ENCODE peak calls at places on chromosomes 11 and 22, in seven cellular contexts. Y, G, H, Z, U, A and M are unnamed samples.

GRCh38 chr11:765025-765801 is 12.1 kb downstream of the GATD1 start:
- DNase-seq in Y (peak), G (no peak), H (no peak), Z (peak), U (peak), A (peak), M (peak)

GRCh38 chr22:18998998-18999397 is 62.9 kb upstream of the PRODH start:
- DNase-seq in Y (peak), G (no peak), H (no peak), Z (no peak), U (no peak), A (no peak), M (no peak)

GRCh38 chr22:17803871-17804270 is 29.6 kb upstream of the BID start:
- DNase-seq in Y (no peak), G (no peak), H (no peak), Z (no peak), U (no peak), A (no peak), M (no peak)

GRCh38 chr11:46308632-46309419 is 31.4 kb downstream of the CREB3L1 start:
- DNase-seq in Y (peak), G (peak), H (no peak), Z (peak), U (peak), A (peak), M (peak)

GRCh38 chr22:35572552-35572951 is 31.9 kb downstream of the RASD2 start:
- DNase-seq in Y (no peak), G (no peak), H (no peak), Z (no peak), U (no peak), A (no peak), M (no peak)

GRCh38 chr11:63945482-63946163 is 6.8 kb downstream of the NAA40 start:
- DNase-seq in Y (peak), G (peak), H (peak), Z (peak), U (peak), A (peak), M (peak)

GRCh38 chr11:71240061-71240690 is 12.2 kb downstream of the SHANK2 start:
- DNase-seq in Y (no peak), G (no peak), H (no peak), Z (no peak), U (no peak), A (no peak), M (no peak)

GRCh38 chr11:45237666-45238348 is 48.3 kb downstream of the SYT13 start:
- DNase-seq in Y (peak), G (no peak), H (no peak), Z (peak), U (no peak), A (no peak), M (no peak)

GRCh38 chr11:14506532-14506931 is 6.9 kb upstream of the COPB1 start:
- DNase-seq in Y (no peak), G (no peak), H (peak), Z (peak), U (no peak), A (no peak), M (peak)

GRCh38 chr11:80297808-80298460 is 857.1 kb upstream of the TENM4 start:
- DNase-seq in Y (no peak), G (no peak), H (peak), Z (peak), U (no peak), A (no peak), M (peak)

GRCh38 chr22:37077802-37078448 is 26.4 kb downstream of the KCTD17 start:
- DNase-seq in Y (peak), G (peak), H (no peak), Z (peak), U (peak), A (peak), M (peak)

GRCh38 chr11:102564110-102564509 is 33.6 kb upstream of the MMP7 start:
- DNase-seq in Y (no peak), G (no peak), H (peak), Z (peak), U (no peak), A (no peak), M (peak)

GRCh38 chr11:13094930-13095687 is 86.0 kb downstream of the RASSF10 start:
- DNase-seq in Y (no peak), G (no peak), H (no peak), Z (no peak), U (no peak), A (no peak), M (no peak)

GRCh38 chr11:61919841-61920631 is 2.7 kb upstream of the RAB3IL1 start:
- DNase-seq in Y (no peak), G (no peak), H (no peak), Z (no peak), U (no peak), A (no peak), M (no peak)

GRCh38 chr11:109853156-109853776 is 239.9 kb upstream of the ZC3H12C start:
- DNase-seq in Y (peak), G (no peak), H (peak), Z (peak), U (no peak), A (no peak), M (peak)

GRCh38 chr22:39478461-39478860 is 21.6 kb downstream of the MGAT3 start:
- DNase-seq in Y (peak), G (no peak), H (no peak), Z (no peak), U (no peak), A (no peak), M (no peak)

GRCh38 chr11:47177229-47177845 is 658 bp upstream of the ARFGAP2 start:
- DNase-seq in Y (peak), G (peak), H (peak), Z (peak), U (peak), A (peak), M (peak)

GRCh38 chr11:62337682-62338181 is 484 bp downstream of the ASRGL1 start:
- DNase-seq in Y (peak), G (no peak), H (no peak), Z (peak), U (peak), A (peak), M (no peak)

GRCh38 chr22:47618180-47618579 is 855.7 kb downstream of the TBC1D22A start:
- DNase-seq in Y (no peak), G (no peak), H (no peak), Z (no peak), U (no peak), A (no peak), M (no peak)

GRCh38 chr22:48354082-48354481 is 1473.6 kb downstream of the BRD1 start:
- DNase-seq in Y (no peak), G (no peak), H (no peak), Z (no peak), U (no peak), A (no peak), M (no peak)

GRCh38 chr11:30479899-30480298 is 106.3 kb downstream of the MPPED2 start:
- DNase-seq in Y (peak), G (no peak), H (no peak), Z (no peak), U (no peak), A (no peak), M (no peak)

GRCh38 chr11:83881428-83881827 is 595.3 kb upstream of the CCDC90B start:
- DNase-seq in Y (no peak), G (no peak), H (no peak), Z (no peak), U (no peak), A (no peak), M (no peak)

GRCh38 chr11:63709336-63709735 is 28.0 kb downstream of the RTN3 start:
- DNase-seq in Y (no peak), G (no peak), H (no peak), Z (peak), U (no peak), A (no peak), M (no peak)

GRCh38 chr22:48228468-48228867 is 1466.0 kb downstream of the TBC1D22A start:
- DNase-seq in Y (no peak), G (no peak), H (no peak), Z (no peak), U (no peak), A (no peak), M (no peak)

GRCh38 chr11:117970400-117971024 is 15.7 kb upstream of the IL10RA start:
- DNase-seq in Y (no peak), G (no peak), H (no peak), Z (no peak), U (no peak), A (peak), M (no peak)

GRCh38 chr11:61739413-61739812 is 13.0 kb upstream of the MYRF start:
- DNase-seq in Y (no peak), G (no peak), H (no peak), Z (no peak), U (no peak), A (no peak), M (no peak)

GRCh38 chr11:1566381-1567051 is 5.6 kb downstream of the DUSP8 start:
- DNase-seq in Y (no peak), G (no peak), H (no peak), Z (no peak), U (no peak), A (no peak), M (no peak)

GRCh38 chr22:37545703-37546435 is 14.4 kb upstream of the CDC42EP1 start:
- DNase-seq in Y (peak), G (peak), H (peak), Z (peak), U (no peak), A (peak), M (peak)

GRCh38 chr11:116506446-116506845 is 266.3 kb downstream of the BUD13 start:
- DNase-seq in Y (no peak), G (no peak), H (no peak), Z (no peak), U (no peak), A (no peak), M (no peak)

GRCh38 chr11:100760766-100761165 is 73.7 kb downstream of the ARHGAP42 start:
- DNase-seq in Y (no peak), G (no peak), H (no peak), Z (no peak), U (no peak), A (peak), M (no peak)

GRCh38 chr11:46369458-46370152 is 11.9 kb upstream of the MDK start:
- DNase-seq in Y (peak), G (no peak), H (peak), Z (peak), U (peak), A (peak), M (peak)

GRCh38 chr11:110031171-110031570 is 62.0 kb upstream of the ZC3H12C start:
- DNase-seq in Y (no peak), G (no peak), H (no peak), Z (peak), U (no peak), A (no peak), M (no peak)

GRCh38 chr11:129143335-129143734 is 48.8 kb downstream of the ARHGAP32 start:
- DNase-seq in Y (no peak), G (peak), H (peak), Z (peak), U (no peak), A (peak), M (peak)

GRCh38 chr11:134040386-134041297 is 28.2 kb upstream of the JAM3 start:
- DNase-seq in Y (no peak), G (no peak), H (peak), Z (peak), U (no peak), A (no peak), M (peak)

GRCh38 chr22:48181168-48181955 is 1418.9 kb downstream of the TBC1D22A start:
- DNase-seq in Y (no peak), G (no peak), H (no peak), Z (no peak), U (no peak), A (no peak), M (no peak)

GRCh38 chr11:83317757-83318548 is 31.8 kb upstream of the CCDC90B start:
- DNase-seq in Y (no peak), G (no peak), H (no peak), Z (no peak), U (no peak), A (no peak), M (no peak)

GRCh38 chr11:65432686-65433582 is 10.3 kb downstream of the NEAT1 start:
- DNase-seq in Y (no peak), G (no peak), H (no peak), Z (peak), U (no peak), A (peak), M (peak)

GRCh38 chr11:24679686-24680318 is 182.9 kb downstream of the LUZP2 start:
- DNase-seq in Y (peak), G (no peak), H (no peak), Z (peak), U (no peak), A (no peak), M (no peak)

GRCh38 chr11:134578807-134579708 is 167.0 kb upstream of the B3GAT1 start:
- DNase-seq in Y (no peak), G (no peak), H (no peak), Z (no peak), U (no peak), A (peak), M (no peak)

DNA sequence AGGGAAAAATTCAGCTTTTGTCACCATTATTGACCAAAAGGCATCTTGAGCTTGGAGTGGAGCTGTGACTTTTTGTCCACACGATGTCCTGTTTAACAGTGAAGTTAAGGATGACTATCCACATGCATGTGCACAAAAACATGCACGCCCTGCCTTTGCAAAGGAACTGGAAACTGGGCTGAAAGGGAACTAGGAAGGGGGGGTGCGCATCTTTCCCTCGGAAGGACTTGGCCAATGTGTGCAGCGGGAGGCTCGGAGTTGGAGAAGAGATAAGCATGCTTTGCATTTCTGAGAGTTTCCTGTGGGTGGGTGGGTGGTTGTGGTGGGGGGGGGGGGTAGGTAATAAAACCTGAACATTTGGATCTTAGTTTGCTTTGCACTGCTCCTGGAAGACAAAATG is 421 bp upstream of the KIRREL3 start:
- DNase-seq in Y (peak), G (no peak), H (peak), Z (peak), U (no peak), A (no peak), M (peak)
- H3K4me3 ChIP-seq in Y (peak), G (no peak), H (peak), Z (peak), U (no peak), A (peak), M (peak)

GRCh38 chr11:115383431-115383830 is 120.8 kb downstream of the CADM1 start:
- DNase-seq in Y (no peak), G (no peak), H (peak), Z (peak), U (no peak), A (no peak), M (no peak)

GRCh38 chr11:115385211-115385610 is 119.0 kb downstream of the CADM1 start:
- DNase-seq in Y (no peak), G (no peak), H (peak), Z (peak), U (no peak), A (no peak), M (no peak)

GRCh38 chr11:115384236-115384635 is 120.0 kb downstream of the CADM1 start:
- DNase-seq in Y (no peak), G (no peak), H (peak), Z (peak), U (no peak), A (no peak), M (no peak)

GRCh38 chr11:115377882-115378296 is 126.3 kb downstream of the CADM1 start:
- DNase-seq in Y (no peak), G (no peak), H (peak), Z (peak), U (no peak), A (no peak), M (no peak)

DNA sequence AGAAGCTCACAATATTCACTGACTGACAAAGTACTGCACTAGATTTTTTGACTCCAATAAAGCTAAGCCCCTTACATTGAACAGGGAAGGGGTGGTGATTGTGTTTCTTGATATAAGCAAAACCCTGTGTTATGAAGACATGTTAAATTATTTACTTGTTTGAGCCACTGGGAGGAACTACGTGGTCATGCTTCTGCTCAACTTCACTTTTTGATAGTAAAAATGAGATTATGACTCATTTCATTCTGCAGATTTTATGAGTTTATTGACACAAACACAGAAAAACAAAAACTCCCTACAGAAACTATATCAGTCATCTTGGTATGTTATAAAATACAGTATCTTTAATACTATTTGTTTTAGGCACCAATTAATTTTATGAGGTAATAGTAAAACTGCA is 124.7 kb downstream of the CADM1 start:
- DNase-seq in Y (no peak), G (no peak), H (no peak), Z (no peak), U (no peak), A (no peak), M (no peak)
- TF ChIP-seq CTCF in Y (no peak), G (no peak), H (no peak), Z (no peak), U (no peak), A (no peak), M (no peak)

GRCh38 chr11:8260202-8260996 is 3.3 kb downstream of the LMO1 start:
- DNase-seq in Y (no peak), G (no peak), H (no peak), Z (no peak), U (no peak), A (no peak), M (no peak)

GRCh38 chr11:8262552-8263108 is 1.0 kb downstream of the LMO1 start:
- DNase-seq in Y (peak), G (no peak), H (peak), Z (peak), U (no peak), A (peak), M (peak)

GRCh38 chr11:8261316-8261715 is 2.4 kb downstream of the LMO1 start:
- DNase-seq in Y (no peak), G (no peak), H (no peak), Z (no peak), U (no peak), A (no peak), M (no peak)

GRCh38 chr11:8263109-8263768 is 439 bp downstream of the LMO1 start:
- DNase-seq in Y (peak), G (no peak), H (no peak), Z (peak), U (no peak), A (no peak), M (no peak)

DNA sequence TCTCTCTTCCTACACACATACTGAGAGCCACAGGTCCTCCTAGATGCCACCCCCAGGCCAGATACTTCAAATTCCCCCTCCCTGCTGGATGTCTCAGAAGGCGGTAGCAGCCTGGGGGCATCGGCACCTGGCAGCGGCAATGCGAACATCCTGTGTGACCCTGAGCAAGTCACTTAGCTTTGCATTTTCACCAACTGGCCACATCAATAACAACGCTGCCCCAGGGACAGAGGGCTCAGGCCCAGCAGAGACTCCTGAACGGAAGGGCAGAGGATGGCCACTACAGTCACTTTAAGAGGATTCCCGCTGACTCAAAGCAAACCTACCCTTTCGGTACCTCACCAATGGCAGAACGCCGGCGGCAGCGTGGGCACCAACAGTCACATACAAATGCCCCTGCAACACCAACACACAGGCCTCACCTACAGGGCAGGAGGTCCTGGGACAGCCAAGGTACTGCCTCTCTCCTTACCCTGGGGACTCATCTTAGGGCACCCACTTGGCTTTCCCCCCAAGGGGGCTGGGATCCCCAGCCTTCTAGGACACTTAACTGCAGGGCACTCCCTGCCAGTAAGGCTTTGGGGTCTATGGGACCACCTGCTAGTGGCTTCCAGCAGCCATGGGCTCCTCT is 1.6 kb downstream of the LMO1 start:
- DNase-seq in Y (no peak), G (no peak), H (no peak), Z (no peak), U (no peak), A (no peak), M (no peak)
- H3K4me3 ChIP-seq in Y (peak), G (peak), H (peak), Z (no peak), U (no peak), A (peak), M (no peak)

GRCh38 chr11:125680747-125681146 is at the start of gene ACRV1:
- DNase-seq in Y (no peak), G (no peak), H (no peak), Z (no peak), U (no peak), A (no peak), M (no peak)

GRCh38 chr11:125674210-125674609 is 6.4 kb downstream of the ACRV1 start:
- DNase-seq in Y (no peak), G (no peak), H (no peak), Z (no peak), U (no peak), A (no peak), M (no peak)

GRCh38 chr11:125675196-125675595 is 5.5 kb downstream of the ACRV1 start:
- DNase-seq in Y (no peak), G (no peak), H (no peak), Z (no peak), U (no peak), A (no peak), M (no peak)

GRCh38 chr11:125679837-125680236 is 810 bp downstream of the ACRV1 start:
- DNase-seq in Y (no peak), G (no peak), H (no peak), Z (no peak), U (no peak), A (no peak), M (no peak)

GRCh38 chr11:125679397-125679796 is 1.2 kb downstream of the ACRV1 start:
- DNase-seq in Y (no peak), G (no peak), H (no peak), Z (no peak), U (no peak), A (no peak), M (peak)
- TF ChIP-seq CTCF in Y (peak), G (no peak), H (peak), Z (no peak), U (no peak), A (no peak), M (peak)